ENCODE peak calls at places on chromosomes 1 and 21, in six cellular contexts. R, N, S, Q, G and J are unnamed samples.

GRCh38 chr1:204340137-204340536 is 19.6 kb downstream of the PLEKHA6 start:
- DNase-seq in R (no peak), N (no peak), S (no peak), Q (peak; percentile 98), G (no peak), J (no peak)

GRCh38 chr1:8533907-8534306 is 216.0 kb downstream of the SLC45A1 start:
- DNase-seq in R (no peak), N (no peak), S (no peak), Q (no peak), G (no peak), J (no peak)

GRCh38 chr1:33326690-33327300 is 5.9 kb upstream of the A3GALT2 start:
- DNase-seq in R (no peak), N (no peak), S (no peak), Q (no peak), G (no peak), J (no peak)

GRCh38 chr21:44299085-44299457 is 782 bp upstream of the PFKL start:
- DNase-seq in R (no peak), N (peak; percentile 18), S (no peak), Q (no peak), G (no peak), J (no peak)

GRCh38 chr21:35559128-35559831 is 501.0 kb downstream of the SETD4 start:
- DNase-seq in R (peak; percentile 97), N (no peak), S (no peak), Q (no peak), G (no peak), J (no peak)

GRCh38 chr1:16077430-16078245 is 4.2 kb upstream of the FAM131C start:
- DNase-seq in R (no peak), N (no peak), S (no peak), Q (no peak), G (no peak), J (no peak)

GRCh38 chr1:232450626-232451025 is 179.3 kb downstream of the SIPA1L2 start:
- DNase-seq in R (peak; percentile 30), N (no peak), S (no peak), Q (no peak), G (no peak), J (no peak)

GRCh38 chr1:66589326-66589725 is 55.4 kb downstream of the SGIP1 start:
- DNase-seq in R (no peak), N (no peak), S (no peak), Q (no peak), G (no peak), J (no peak)

GRCh38 chr1:153827168-153827964 is 52.2 kb downstream of the SLC27A3 start:
- DNase-seq in R (no peak), N (no peak), S (no peak), Q (no peak), G (no peak), J (no peak)

GRCh38 chr1:63323866-63324778 is 1.8 kb downstream of the FOXD3 start:
- DNase-seq in R (no peak), N (no peak), S (no peak), Q (peak; percentile 59), G (no peak), J (no peak)

GRCh38 chr1:227356582-227357228 is 38.4 kb upstream of the CDC42BPA start:
- DNase-seq in R (peak; percentile 34), N (peak; percentile 65), S (no peak), Q (no peak), G (no peak), J (no peak)